ENCODE peak calls at places on chromosome X, in five cellular contexts. P is IMR-90, S is astrocyte of the cerebellum, V is GM12864, L is astrocyte of the spinal cord. D is an unnamed sample.

GRCh38 chrX:119468186-119468929 is at the start of gene SLC25A5:
- DNase-seq in P (peak), S (peak), V (peak), L (peak), D (peak)

GRCh38 chrX:135596495-135596894 is 76.0 kb downstream of the INTS6L start:
- DNase-seq in P (peak), S (no peak), V (no peak), L (peak), D (peak)

GRCh38 chrX:129783176-129783776 is 3.5 kb downstream of the SASH3 start:
- DNase-seq in P (no peak), S (no peak), V (no peak), L (no peak), D (no peak)

GRCh38 chrX:148043456-148043855 is 62.3 kb downstream of the FMR1NB start:
- DNase-seq in P (peak), S (no peak), V (no peak), L (peak), D (no peak)

GRCh38 chrX:48904180-48904579 is 6.5 kb downstream of the PQBP1 start:
- DNase-seq in P (no peak), S (no peak), V (no peak), L (no peak), D (no peak)

GRCh38 chrX:100083146-100083715 is 326.8 kb downstream of the PCDH19 start:
- DNase-seq in P (no peak), S (no peak), V (no peak), L (no peak), D (no peak)

GRCh38 chrX:109902665-109903064 is 100.2 kb upstream of the TMEM164 start:
- DNase-seq in P (peak), S (peak), V (no peak), L (peak), D (peak)

GRCh38 chrX:70664726-70665125 is 220.1 kb downstream of the DLG3 start:
- DNase-seq in P (peak), S (peak), V (peak), L (peak), D (peak)

GRCh38 chrX:8820910-8821527 is 19.8 kb upstream of the FAM9A start:
- DNase-seq in P (peak), S (no peak), V (no peak), L (no peak), D (peak)

GRCh38 chrX:101550362-101550761 is at the start of gene ARMCX1:
- DNase-seq in P (peak), S (peak), V (no peak), L (peak), D (peak)

GRCh38 chrX:13411496-13412207 is 91.8 kb upstream of the ATXN3L start:
- DNase-seq in P (no peak), S (no peak), V (no peak), L (no peak), D (no peak)

GRCh38 chrX:54182194-54182863 is 725 bp downstream of the FAM120C start:
- DNase-seq in P (no peak), S (no peak), V (peak), L (no peak), D (peak)

GRCh38 chrX:370963-371745 is 15.6 kb downstream of the PPP2R3B start:
- DNase-seq in P (no peak), S (no peak), V (no peak), L (no peak), D (no peak)

GRCh38 chrX:4193500-4193899 is 480.1 kb upstream of the PRKX start:
- DNase-seq in P (no peak), S (no peak), V (no peak), L (no peak), D (no peak)

GRCh38 chrX:40539214-40540142 is 41.3 kb upstream of the ATP6AP2 start:
- DNase-seq in P (peak), S (no peak), V (peak), L (peak), D (peak)

GRCh38 chrX:103253608-103254007 is 1.3 kb downstream of the TCEAL8 start:
- DNase-seq in P (no peak), S (no peak), V (no peak), L (peak), D (peak)

GRCh38 chrX:48474127-48474526 is 1.9 kb upstream of the FTSJ1 start:
- DNase-seq in P (no peak), S (no peak), V (no peak), L (no peak), D (no peak)

GRCh38 chrX:130885996-130886395 is 17.0 kb downstream of the ENOX2 start:
- DNase-seq in P (no peak), S (no peak), V (no peak), L (no peak), D (no peak)

GRCh38 chrX:106917830-106918500 is 2.2 kb upstream of the CLDN2 start:
- DNase-seq in P (peak), S (no peak), V (no peak), L (peak), D (peak)

GRCh38 chrX:39857780-39858179 is 240.0 kb downstream of the BCOR start:
- DNase-seq in P (no peak), S (no peak), V (no peak), L (no peak), D (no peak)

GRCh38 chrX:41382699-41383645 is 49.0 kb downstream of the DDX3X start:
- DNase-seq in P (peak), S (no peak), V (no peak), L (peak), D (peak)

GRCh38 chrX:650801-651200 is 20.2 kb downstream of the SHOX start:
- DNase-seq in P (no peak), S (no peak), V (no peak), L (no peak), D (no peak)

GRCh38 chrX:38891641-38892413 is 90.6 kb downstream of the MID1IP1 start:
- DNase-seq in P (peak), S (no peak), V (no peak), L (no peak), D (no peak)

GRCh38 chrX:107025538-107025937 is 25.5 kb upstream of the MORC4 start:
- DNase-seq in P (peak), S (peak), V (no peak), L (peak), D (peak)

GRCh38 chrX:72130762-72131231 is 918 bp downstream of the RTL5 start:
- DNase-seq in P (no peak), S (no peak), V (no peak), L (no peak), D (no peak)

GRCh38 chrX:109959356-109959871 is 43.5 kb upstream of the TMEM164 start:
- DNase-seq in P (no peak), S (no peak), V (no peak), L (no peak), D (no peak)

GRCh38 chrX:136754641-136755040 is 26.1 kb downstream of the ARHGEF6 start:
- DNase-seq in P (no peak), S (peak), V (no peak), L (peak), D (no peak)

GRCh38 chrX:71909956-71910355 is 689 bp upstream of the NHSL2 start:
- DNase-seq in P (no peak), S (no peak), V (no peak), L (no peak), D (no peak)

GRCh38 chrX:48511561-48511960 is 2.8 kb downstream of the PORCN start:
- DNase-seq in P (no peak), S (no peak), V (no peak), L (no peak), D (no peak)

GRCh38 chrX:94758130-94758529 is 1084.1 kb downstream of the FAM133A start:
- DNase-seq in P (no peak), S (no peak), V (no peak), L (no peak), D (no peak)

GRCh38 chrX:28910501-28910900 is 323.3 kb downstream of the IL1RAPL1 start:
- DNase-seq in P (peak), S (no peak), V (no peak), L (peak), D (no peak)

GRCh38 chrX:40158036-40158706 is 60.4 kb upstream of the BCOR start:
- DNase-seq in P (peak), S (no peak), V (no peak), L (no peak), D (no peak)

GRCh38 chrX:153884136-153885076 is 1.6 kb downstream of the L1CAM start:
- DNase-seq in P (no peak), S (no peak), V (no peak), L (no peak), D (no peak)
- H3K4me3 ChIP-seq in P (no peak), S (no peak), V (no peak), L (no peak), D (no peak)

GRCh38 chrX:154482786-154483185 is 3.6 kb downstream of the UBL4A start:
- DNase-seq in P (no peak), S (no peak), V (no peak), L (no peak), D (no peak)

GRCh38 chrX:154486052-154486395 is 391 bp downstream of the UBL4A start:
- DNase-seq in P (no peak), S (no peak), V (no peak), L (no peak), D (peak)

GRCh38 chrX:154483325-154483724 is 3.1 kb downstream of the UBL4A start:
- DNase-seq in P (no peak), S (no peak), V (no peak), L (no peak), D (no peak)

GRCh38 chrX:154485150-154486051 is 1.0 kb downstream of the UBL4A start:
- DNase-seq in P (no peak), S (no peak), V (no peak), L (no peak), D (no peak)

GRCh38 chrX:154484255-154485149 is 1.9 kb downstream of the UBL4A start:
- DNase-seq in P (no peak), S (no peak), V (no peak), L (no peak), D (no peak)
- H3K4me3 ChIP-seq in P (no peak), S (no peak), V (no peak), L (no peak), D (no peak)

DNA sequence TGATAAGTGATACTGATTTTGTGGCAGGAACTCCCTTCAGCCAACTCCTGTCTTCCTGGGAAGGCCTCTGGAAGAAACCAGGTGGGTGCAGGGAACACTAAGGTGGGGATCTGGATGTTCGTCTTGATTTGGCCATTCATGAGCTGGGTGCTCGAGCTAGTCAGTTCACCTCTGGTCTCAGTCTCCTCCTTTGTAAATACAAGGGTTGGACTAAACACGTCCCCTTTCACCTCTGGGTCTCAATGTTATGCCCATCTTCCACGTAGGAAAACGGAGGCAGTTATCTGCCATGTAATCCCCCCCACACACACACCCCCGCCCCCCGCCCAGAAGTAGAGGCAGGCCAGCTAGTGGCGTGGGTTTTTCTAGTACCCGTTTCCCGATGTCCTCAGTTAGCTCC is 4.1 kb upstream of the RS1 start:
- DNase-seq in P (no peak), S (no peak), V (no peak), L (no peak), D (no peak)
- H3K4me3 ChIP-seq in P (no peak), S (no peak), V (no peak), L (no peak), D (no peak)

DNA sequence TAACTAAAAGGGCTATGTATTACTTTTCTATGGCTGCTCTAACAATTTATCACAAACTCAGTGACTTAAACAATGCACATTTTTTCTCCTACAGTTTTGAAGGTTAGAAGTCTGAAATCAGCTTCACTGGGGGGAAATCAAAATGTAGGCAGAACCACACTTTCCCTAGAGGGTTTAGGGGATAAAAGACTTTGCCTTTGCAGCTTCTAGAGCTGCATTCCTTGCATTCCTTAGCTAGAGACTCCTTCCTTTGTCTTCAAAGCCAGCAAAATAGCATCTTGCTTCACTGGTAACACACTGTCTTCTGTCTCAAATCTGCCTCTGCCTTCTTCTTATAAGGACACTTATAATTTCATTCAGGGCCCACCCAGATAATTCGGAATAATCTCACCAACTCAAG is 152.4 kb upstream of the SPIN4 start:
- DNase-seq in P (peak), S (peak), V (no peak), L (peak), D (no peak)
- H3K4me3 ChIP-seq in P (no peak), S (no peak), V (no peak), L (no peak), D (no peak)

GRCh38 chrX:46569621-46570020 is 3.9 kb upstream of the CHST7 start:
- DNase-seq in P (no peak), S (no peak), V (no peak), L (no peak), D (no peak)
- H3K4me3 ChIP-seq in P (no peak), S (no peak), V (no peak), L (no peak), D (no peak)

GRCh38 chrX:150967786-150968185 is 15.3 kb upstream of the HMGB3 start:
- DNase-seq in P (no peak), S (no peak), V (no peak), L (no peak), D (no peak)
- H3K4me3 ChIP-seq in P (no peak), S (no peak), V (no peak), L (no peak), D (no peak)

GRCh38 chrX:42442745-42443144 is 335.2 kb downstream of the PPP1R2C start:
- DNase-seq in P (no peak), S (no peak), V (no peak), L (no peak), D (no peak)
- H3K4me3 ChIP-seq in P (no peak), S (no peak), V (no peak), L (no peak), D (no peak)

DNA sequence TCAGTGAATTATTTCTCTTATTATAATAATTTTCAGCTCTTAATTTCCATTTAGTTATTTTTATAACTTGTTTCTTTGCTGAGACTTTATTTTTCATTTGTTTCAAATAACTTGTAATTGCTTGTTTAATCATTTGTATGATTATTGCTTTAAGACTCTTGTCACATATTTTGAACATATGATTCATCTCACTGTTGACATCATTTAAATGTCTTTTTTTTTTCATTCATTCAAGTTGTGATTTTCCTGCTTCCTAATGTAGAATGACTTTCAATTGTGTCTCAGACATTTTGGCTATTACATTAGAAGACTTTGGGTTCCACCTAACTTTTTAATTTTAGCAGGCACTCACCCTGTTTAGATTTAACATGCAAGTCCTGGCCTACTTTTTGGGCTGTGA is 234.8 kb upstream of the DIPK2B start:
- DNase-seq in P (no peak), S (no peak), V (no peak), L (no peak), D (no peak)
- H3K4me3 ChIP-seq in P (no peak), S (no peak), V (no peak), L (no peak), D (no peak)

GRCh38 chrX:10512741-10513140 is 107.6 kb downstream of the MID1 start:
- DNase-seq in P (no peak), S (no peak), V (no peak), L (no peak), D (no peak)
- H3K4me3 ChIP-seq in P (no peak), S (no peak), V (no peak), L (no peak), D (no peak)

GRCh38 chrX:143664302-143664701 is 28.4 kb upstream of the SLITRK4 start:
- DNase-seq in P (no peak), S (no peak), V (no peak), L (peak), D (peak)
- H3K4me3 ChIP-seq in P (no peak), S (no peak), V (no peak), L (no peak), D (no peak)

D was measured in fibroblast of villous mesenchyme.